ENCODE peak calls at places on chromosomes 13 and 19, in five cellular contexts. G, D, T, W and E are unnamed samples.

GRCh38 chr13:30805603-30806011 is 70.3 kb downstream of the ALOX5AP start:
- DNase-seq in W (peak), G (no peak), T (no peak), D (no peak), E (no peak)

GRCh38 chr19:1183543-1184172 is 9.6 kb upstream of the SBNO2 start:
- DNase-seq in W (no peak), T (peak), G (peak), D (no peak), E (no peak)

GRCh38 chr13:65600702-65601101 is 1629.4 kb downstream of the PCDH9 start:
- DNase-seq in G (no peak), W (no peak), T (no peak), D (peak), E (no peak)

GRCh38 chr13:42549555-42549941 is 24.4 kb upstream of the TNFSF11 start:
- DNase-seq in W (no peak), G (no peak), D (peak), T (no peak), E (no peak)

GRCh38 chr19:17078920-17079709 is 3.5 kb downstream of the MYO9B start:
- DNase-seq in D (no peak), T (no peak), G (no peak), W (no peak), E (no peak)

GRCh38 chr19:40701758-40702157 is 11.3 kb upstream of the NUMBL start:
- DNase-seq in D (no peak), W (no peak), G (no peak), T (no peak), E (no peak)

GRCh38 chr13:42681394-42681793 is 100.0 kb upstream of the FAM216B start:
- DNase-seq in D (no peak), G (no peak), W (no peak), T (no peak), E (no peak)

GRCh38 chr13:54175470-54175869 is 1146.9 kb downstream of the OLFM4 start:
- DNase-seq in T (no peak), G (no peak), D (no peak), W (no peak), E (no peak)

GRCh38 chr19:45640849-45641273 is 1.7 kb upstream of the EML2 start:
- DNase-seq in T (no peak), G (peak), D (no peak), W (peak), E (no peak)

GRCh38 chr19:49344516-49345423 is 9.6 kb downstream of the CD37 start:
- DNase-seq in W (no peak), D (no peak), G (no peak), T (no peak), E (no peak)

GRCh38 chr13:38045278-38046048 is 175.9 kb upstream of the TRPC4 start:
- DNase-seq in G (no peak), W (no peak), D (peak), T (peak), E (no peak)

GRCh38 chr13:42258747-42259146 is 13.2 kb upstream of the AKAP11 start:
- DNase-seq in D (no peak), T (no peak), W (no peak), G (no peak), E (no peak)

GRCh38 chr13:46721054-46721453 is 75.9 kb downstream of the ESD start:
- DNase-seq in W (no peak), D (peak), T (peak), G (no peak), E (no peak)

GRCh38 chr13:92135509-92135908 is 737.1 kb downstream of the GPC5 start:
- DNase-seq in W (no peak), D (no peak), G (no peak), T (no peak), E (no peak)

GRCh38 chr13:40350283-40350992 is 316.0 kb downstream of the FOXO1 start:
- DNase-seq in D (peak), G (no peak), W (no peak), T (no peak), E (no peak)

GRCh38 chr19:2207991-2208860 is 27.9 kb downstream of the PLEKHJ1 start:
- DNase-seq in D (peak), T (no peak), G (peak), W (peak), E (no peak)

GRCh38 chr19:2428027-2428690 is 773 bp upstream of the TIMM13 start:
- DNase-seq in G (peak), W (peak), T (no peak), D (no peak), E (no peak)

GRCh38 chr19:9891609-9892373 is 44.5 kb downstream of the OLFM2 start:
- DNase-seq in G (no peak), D (no peak), T (no peak), W (no peak), E (no peak)

GRCh38 chr19:44757735-44758505 is 9.4 kb downstream of the BCL3 start:
- DNase-seq in W (no peak), G (peak), D (peak), T (no peak), E (no peak)

GRCh38 chr19:28020631-28021315 is 1192.2 kb downstream of the UQCRFS1 start:
- DNase-seq in W (no peak), D (no peak), G (no peak), T (no peak), E (no peak)

GRCh38 chr19:51750381-51751124 is 1.1 kb downstream of the FPR1 start:
- DNase-seq in G (no peak), T (no peak), W (no peak), D (no peak), E (no peak)

GRCh38 chr19:55653651-55654322 is 1.0 kb upstream of the U2AF2 start:
- DNase-seq in D (peak), T (peak), G (peak), W (peak), E (peak)

GRCh38 chr19:35555301-35556005 is 8.0 kb downstream of the ATP4A start:
- DNase-seq in T (peak), D (peak), W (no peak), G (no peak), E (no peak)

GRCh38 chr13:69199664-69200063 is 908.0 kb upstream of the ATXN8OS start:
- DNase-seq in D (no peak), W (no peak), G (no peak), T (no peak), E (no peak)

GRCh38 chr13:32811297-32811800 is 204.9 kb upstream of the KL start:
- DNase-seq in W (no peak), T (peak), D (no peak), G (no peak), E (peak)

GRCh38 chr19:56822755-56823154 is 17.8 kb downstream of the PEG3 start:
- DNase-seq in W (no peak), D (no peak), G (no peak), T (no peak), E (no peak)
- TF ChIP-seq CTCF in W (no peak), D (no peak), G (no peak), T (no peak), E (no peak)

DNA sequence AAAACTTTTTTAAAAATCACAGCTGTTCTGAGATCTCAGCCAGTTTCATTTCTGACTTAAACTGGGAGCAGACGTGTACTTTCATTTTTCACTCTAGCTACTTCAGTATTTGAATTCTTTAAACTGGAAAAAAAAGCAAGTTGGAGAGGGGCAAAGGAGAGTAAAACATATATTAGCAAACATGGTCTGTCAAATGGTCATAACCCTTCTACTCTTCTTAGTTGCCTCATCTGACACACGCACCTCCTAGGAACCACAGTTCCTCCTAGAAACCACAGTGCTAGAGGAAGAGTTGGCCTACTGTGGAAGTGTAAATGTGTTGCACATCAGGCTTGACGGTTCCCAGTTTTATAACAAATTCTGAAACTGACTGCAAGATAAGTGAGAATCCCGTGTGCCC is 47.2 kb downstream of the TM9SF2 start:
- DNase-seq in G (no peak), W (no peak), T (no peak), D (no peak), E (no peak)
- H3K4me3 ChIP-seq in G (no peak), W (no peak), T (no peak), D (no peak), E (no peak)

DNA sequence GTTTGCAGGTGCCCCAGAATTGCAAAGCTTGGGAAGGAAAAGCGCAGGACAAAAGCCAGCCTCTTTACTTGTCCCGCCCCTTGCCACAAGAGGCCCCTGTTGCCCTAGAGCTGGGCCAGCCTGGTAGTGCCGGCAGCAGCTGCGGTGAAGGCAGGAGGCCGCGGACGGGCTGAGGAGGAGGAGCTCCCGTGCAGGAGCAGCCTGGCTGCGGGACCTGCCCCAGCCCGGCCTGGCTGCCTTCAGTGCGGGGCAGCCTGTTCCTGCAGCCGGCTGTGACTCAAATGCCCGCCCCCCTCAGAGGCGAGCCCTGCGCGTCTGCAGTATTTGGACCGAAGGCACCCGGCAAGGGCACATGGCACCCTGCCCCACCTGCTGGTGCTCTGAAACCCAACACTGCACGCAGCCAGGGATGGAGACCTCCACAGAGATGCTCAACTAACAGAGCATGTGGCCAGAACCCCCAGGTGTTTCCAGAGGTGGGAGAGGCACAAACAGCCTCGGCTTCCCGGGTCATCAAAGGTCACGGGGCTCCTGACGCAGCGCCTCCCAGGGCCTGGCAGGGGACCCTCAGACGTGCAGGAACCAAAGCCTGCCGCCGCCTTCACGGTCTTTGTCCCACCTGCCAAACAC is 29.7 kb downstream of the NAXD start:
- DNase-seq in G (peak), T (no peak), W (peak), D (peak), E (no peak)
- TF ChIP-seq CTCF in G (peak), T (no peak), W (no peak), D (peak), E (peak)

GRCh38 chr13:98563071-98563470 is 13.8 kb downstream of the STK24 start:
- DNase-seq in W (no peak), T (no peak), D (no peak), G (no peak), E (no peak)

GRCh38 chr13:98557934-98558630 is 18.8 kb downstream of the STK24 start:
- DNase-seq in T (no peak), W (no peak), G (no peak), D (no peak), E (no peak)

GRCh38 chr13:98556417-98556816 is 20.5 kb downstream of the STK24 start:
- DNase-seq in T (no peak), W (no peak), G (no peak), D (no peak), E (no peak)

DNA sequence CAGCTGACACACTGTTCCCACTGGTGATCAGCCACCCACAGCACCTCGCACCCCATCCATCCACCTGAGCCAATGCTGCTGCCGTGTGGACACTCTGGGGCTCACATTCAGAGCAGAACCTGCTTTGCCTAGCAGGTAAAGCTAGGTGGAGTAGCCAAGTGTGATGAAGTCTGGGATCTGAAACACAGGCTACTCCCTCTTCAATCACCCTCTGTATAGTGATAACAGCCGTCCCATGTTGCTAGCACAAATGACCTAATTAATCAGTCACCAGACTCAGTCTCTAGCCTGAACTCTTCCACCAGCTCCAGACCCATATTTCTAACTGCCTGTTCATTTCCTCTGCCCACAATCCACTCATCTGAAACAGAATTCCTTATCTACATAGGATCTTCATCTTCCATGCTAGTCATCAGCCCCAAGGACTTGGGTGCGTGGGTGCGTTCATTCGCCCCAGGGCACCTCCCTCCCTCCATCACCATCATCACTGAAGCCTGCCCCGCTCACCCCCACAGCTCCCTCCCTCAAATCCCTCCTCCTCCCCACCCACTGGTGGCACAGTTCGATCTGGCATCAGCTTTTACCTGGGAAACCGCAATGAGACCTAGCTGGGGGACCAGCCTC is 19.8 kb downstream of the STK24 start:
- DNase-seq in W (peak), G (no peak), D (no peak), T (no peak), E (no peak)
- H3K4me3 ChIP-seq in W (no peak), G (no peak), D (no peak), T (no peak), E (no peak)

GRCh38 chr19:29667941-29668340 is 2.7 kb downstream of the PLEKHF1 start:
- DNase-seq in W (peak), T (no peak), G (peak), D (no peak), E (no peak)
- TF ChIP-seq CTCF in W (no peak), T (no peak), G (no peak), D (no peak), E (peak)

GRCh38 chr19:3873151-3873550 is 4.3 kb upstream of the ZFR2 start:
- DNase-seq in W (no peak), G (no peak), D (no peak), T (no peak), E (no peak)

GRCh38 chr19:3863648-3864047 is 5.2 kb downstream of the ZFR2 start:
- DNase-seq in G (no peak), D (no peak), T (no peak), W (no peak), E (no peak)

GRCh38 chr19:3867971-3868769 is 668 bp downstream of the ZFR2 start:
- DNase-seq in D (no peak), G (no peak), T (no peak), W (no peak), E (no peak)

GRCh38 chr19:3866798-3867638 is 1.8 kb downstream of the ZFR2 start:
- DNase-seq in G (no peak), D (no peak), W (no peak), T (no peak), E (no peak)

GRCh38 chr19:3868770-3869456 is at the start of gene ZFR2:
- DNase-seq in D (no peak), G (no peak), W (no peak), T (no peak), E (no peak)
- H3K4me3 ChIP-seq in D (no peak), G (no peak), W (no peak), T (no peak), E (no peak)

GRCh38 chr19:13865578-13866462 is 11.1 kb upstream of the NANOS3 start:
- DNase-seq in D (no peak), G (no peak), T (no peak), W (no peak), E (no peak)
- TF ChIP-seq CTCF in D (no peak), G (no peak), T (no peak), W (no peak), E (no peak)

GRCh38 chr19:48196321-48196761 is 25.9 kb downstream of the ZSWIM9 start:
- DNase-seq in D (no peak), W (peak), G (no peak), T (no peak), E (no peak)

GRCh38 chr19:48192750-48193149 is 22.3 kb downstream of the ZSWIM9 start:
- DNase-seq in D (no peak), T (no peak), G (no peak), W (peak), E (no peak)

GRCh38 chr19:48194041-48194871 is 23.8 kb downstream of the ZSWIM9 start:
- DNase-seq in T (no peak), D (no peak), W (peak), G (no peak), E (no peak)

GRCh38 chr19:48195106-48195830 is 24.8 kb downstream of the ZSWIM9 start:
- DNase-seq in T (no peak), G (no peak), D (no peak), W (peak), E (no peak)

DNA sequence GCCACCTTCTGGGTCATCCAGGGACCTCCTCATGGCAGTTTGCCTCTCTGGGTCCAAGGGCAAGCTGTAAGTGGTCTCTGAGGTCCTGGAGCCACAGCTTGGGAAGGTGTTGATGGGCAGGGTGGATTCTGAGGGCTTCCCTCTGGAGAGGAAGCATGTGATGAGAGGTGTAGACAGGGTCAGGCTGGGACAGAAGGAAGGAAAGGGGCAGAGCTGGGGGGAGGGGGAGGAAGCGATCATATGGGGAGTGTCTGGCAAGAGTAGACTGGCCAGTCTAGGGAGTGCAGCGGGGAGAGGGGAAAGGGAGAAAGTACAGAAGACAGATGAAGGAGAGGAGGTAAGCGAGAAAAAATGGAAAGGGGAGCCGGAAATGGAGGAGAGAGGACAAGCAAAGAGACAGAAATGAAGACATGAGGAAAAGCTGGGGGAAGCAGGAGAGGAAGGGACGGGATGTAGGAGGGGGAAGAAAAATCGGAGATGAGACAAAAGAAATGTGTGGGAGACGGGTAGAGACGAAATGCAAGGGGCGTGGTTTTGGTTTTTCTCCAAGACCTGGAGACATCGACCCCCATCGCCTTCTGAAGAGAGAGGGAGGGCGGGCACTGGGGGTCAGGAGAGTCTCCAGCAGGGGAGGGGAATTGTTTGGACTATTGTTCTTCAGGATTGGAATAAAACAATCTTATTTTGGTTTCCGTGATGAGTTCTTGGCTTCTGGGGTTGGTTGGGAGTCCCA is 26.6 kb downstream of the ZSWIM9 start:
- DNase-seq in T (no peak), W (peak), D (no peak), G (no peak), E (no peak)
- H3K4me3 ChIP-seq in T (no peak), W (no peak), D (no peak), G (no peak), E (no peak)

GRCh38 chr13:49419292-49419691 is 24.6 kb downstream of the CAB39L start:
- DNase-seq in W (no peak), G (no peak), T (no peak), D (peak), E (no peak)

GRCh38 chr13:49418206-49418605 is 25.7 kb downstream of the CAB39L start:
- DNase-seq in D (no peak), T (no peak), W (no peak), G (no peak), E (no peak)

DNA sequence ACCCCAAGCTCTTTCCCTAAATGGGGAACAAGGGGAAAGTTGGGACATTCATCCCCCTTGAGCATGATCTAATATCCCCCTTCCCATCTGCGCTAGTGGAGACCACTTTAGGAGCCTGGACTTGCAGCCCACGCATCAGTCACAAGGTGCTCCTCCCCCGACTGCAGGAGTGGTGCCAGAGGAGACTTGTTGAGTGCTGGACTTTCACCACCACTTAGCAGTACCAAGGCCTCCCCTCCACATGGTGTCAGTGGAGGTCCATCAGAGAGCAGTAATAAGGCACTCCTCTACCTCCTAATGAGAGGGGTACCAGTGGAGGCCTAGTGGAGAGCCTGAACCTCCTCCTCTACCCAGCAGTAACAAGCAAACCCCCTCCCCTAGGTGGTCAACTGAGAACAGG is 22.5 kb downstream of the CAB39L start:
- DNase-seq in G (no peak), D (no peak), T (no peak), W (no peak), E (no peak)
- TF ChIP-seq CTCF in G (no peak), D (no peak), T (no peak), W (no peak), E (no peak)

GRCh38 chr13:113724780-113725315 is 34.2 kb upstream of the TMEM255B start:
- DNase-seq in G (peak), T (peak), W (peak), D (peak), E (peak)
- H3K4me3 ChIP-seq in G (no peak), T (peak), W (no peak), D (peak), E (peak)